ENCODE peak calls at places on chromosomes 11 and 22, in six cellular contexts. One of them, this sample, is unnamed.

GRCh38 chr22:33274214-33274828 is 216.1 kb upstream of the SYN3 start:
- DNase-seq in cardiac muscle cell: peak
- DNase-seq in ascending aorta: no peak
- DNase-seq in nephron progenitor cell: peak
- DNase-seq in fibroblast of lung: no peak
- DNase-seq in lung: no peak
- DNase-seq in this sample: no peak

GRCh38 chr22:39312410-39312809 is 7.0 kb downstream of the RPL3 start:
- DNase-seq in cardiac muscle cell: no peak
- DNase-seq in ascending aorta: no peak
- DNase-seq in nephron progenitor cell: no peak
- DNase-seq in fibroblast of lung: no peak
- DNase-seq in lung: no peak
- DNase-seq in this sample: no peak

GRCh38 chr11:94785509-94785908 is 17.4 kb downstream of the AMOTL1 start:
- DNase-seq in cardiac muscle cell: no peak
- DNase-seq in ascending aorta: no peak
- DNase-seq in nephron progenitor cell: no peak
- DNase-seq in fibroblast of lung: no peak
- DNase-seq in lung: no peak
- DNase-seq in this sample: no peak

GRCh38 chr11:128482512-128483191 is 104.7 kb downstream of the ETS1 start:
- DNase-seq in cardiac muscle cell: peak
- DNase-seq in ascending aorta: no peak
- DNase-seq in nephron progenitor cell: no peak
- DNase-seq in fibroblast of lung: peak
- DNase-seq in lung: no peak
- DNase-seq in this sample: no peak

GRCh38 chr22:36457688-36458450 is 23.6 kb downstream of the TXN2 start:
- DNase-seq in cardiac muscle cell: peak
- DNase-seq in ascending aorta: no peak
- DNase-seq in nephron progenitor cell: no peak
- DNase-seq in fibroblast of lung: peak
- DNase-seq in lung: no peak
- DNase-seq in this sample: no peak

GRCh38 chr11:38182126-38182907 is 1584.3 kb upstream of the RAG2 start:
- DNase-seq in cardiac muscle cell: peak
- DNase-seq in ascending aorta: no peak
- DNase-seq in nephron progenitor cell: no peak
- DNase-seq in fibroblast of lung: peak
- DNase-seq in lung: no peak
- DNase-seq in this sample: no peak

GRCh38 chr22:29755889-29756288 is 10.9 kb downstream of the ZMAT5 start:
- DNase-seq in cardiac muscle cell: no peak
- DNase-seq in ascending aorta: no peak
- DNase-seq in nephron progenitor cell: no peak
- DNase-seq in fibroblast of lung: no peak
- DNase-seq in lung: no peak
- DNase-seq in this sample: no peak

GRCh38 chr11:127789887-127790286 is 789.3 kb upstream of the KIRREL3 start:
- DNase-seq in cardiac muscle cell: no peak
- DNase-seq in ascending aorta: no peak
- DNase-seq in nephron progenitor cell: peak
- DNase-seq in fibroblast of lung: peak
- DNase-seq in lung: no peak
- DNase-seq in this sample: no peak

GRCh38 chr11:79241205-79241604 is 199.6 kb downstream of the TENM4 start:
- DNase-seq in cardiac muscle cell: no peak
- DNase-seq in ascending aorta: no peak
- DNase-seq in nephron progenitor cell: no peak
- DNase-seq in fibroblast of lung: no peak
- DNase-seq in lung: no peak
- DNase-seq in this sample: no peak

GRCh38 chr22:42365337-42365865 is 66.8 kb downstream of the NFAM1 start:
- DNase-seq in cardiac muscle cell: no peak
- DNase-seq in ascending aorta: no peak
- DNase-seq in nephron progenitor cell: no peak
- DNase-seq in fibroblast of lung: peak
- DNase-seq in lung: no peak
- DNase-seq in this sample: no peak

GRCh38 chr11:123546515-123546914 is 107.9 kb downstream of the SCN3B start:
- DNase-seq in cardiac muscle cell: peak
- DNase-seq in ascending aorta: no peak
- DNase-seq in nephron progenitor cell: no peak
- DNase-seq in fibroblast of lung: peak
- DNase-seq in lung: no peak
- DNase-seq in this sample: no peak

GRCh38 chr22:18000441-18001039 is 23.8 kb downstream of the MICAL3 start:
- DNase-seq in cardiac muscle cell: peak
- DNase-seq in ascending aorta: no peak
- DNase-seq in nephron progenitor cell: peak
- DNase-seq in fibroblast of lung: no peak
- DNase-seq in lung: no peak
- DNase-seq in this sample: peak

GRCh38 chr11:68990995-68991780 is 10.4 kb upstream of the MRGPRD start:
- DNase-seq in cardiac muscle cell: no peak
- DNase-seq in ascending aorta: no peak
- DNase-seq in nephron progenitor cell: no peak
- DNase-seq in fibroblast of lung: no peak
- DNase-seq in lung: no peak
- DNase-seq in this sample: peak

GRCh38 chr11:114049050-114049449 is 10.5 kb upstream of the ZBTB16 start:
- DNase-seq in cardiac muscle cell: no peak
- DNase-seq in ascending aorta: no peak
- DNase-seq in nephron progenitor cell: no peak
- DNase-seq in fibroblast of lung: no peak
- DNase-seq in lung: no peak
- DNase-seq in this sample: no peak

GRCh38 chr11:2995893-2996554 is 3.9 kb upstream of the NAP1L4 start:
- DNase-seq in cardiac muscle cell: no peak
- DNase-seq in ascending aorta: no peak
- DNase-seq in nephron progenitor cell: no peak
- DNase-seq in fibroblast of lung: no peak
- DNase-seq in lung: no peak
- DNase-seq in this sample: no peak

GRCh38 chr11:62195945-62196344 is 5.9 kb downstream of the SCGB1D1 start:
- DNase-seq in cardiac muscle cell: no peak
- DNase-seq in ascending aorta: no peak
- DNase-seq in nephron progenitor cell: no peak
- DNase-seq in fibroblast of lung: no peak
- DNase-seq in lung: no peak
- DNase-seq in this sample: no peak
- TF ChIP-seq CTCF in cardiac muscle cell: no peak
- TF ChIP-seq CTCF in ascending aorta: no peak
- TF ChIP-seq CTCF in nephron progenitor cell: no peak
- TF ChIP-seq CTCF in fibroblast of lung: no peak
- TF ChIP-seq CTCF in lung: no peak
- TF ChIP-seq CTCF in this sample: no peak

DNA sequence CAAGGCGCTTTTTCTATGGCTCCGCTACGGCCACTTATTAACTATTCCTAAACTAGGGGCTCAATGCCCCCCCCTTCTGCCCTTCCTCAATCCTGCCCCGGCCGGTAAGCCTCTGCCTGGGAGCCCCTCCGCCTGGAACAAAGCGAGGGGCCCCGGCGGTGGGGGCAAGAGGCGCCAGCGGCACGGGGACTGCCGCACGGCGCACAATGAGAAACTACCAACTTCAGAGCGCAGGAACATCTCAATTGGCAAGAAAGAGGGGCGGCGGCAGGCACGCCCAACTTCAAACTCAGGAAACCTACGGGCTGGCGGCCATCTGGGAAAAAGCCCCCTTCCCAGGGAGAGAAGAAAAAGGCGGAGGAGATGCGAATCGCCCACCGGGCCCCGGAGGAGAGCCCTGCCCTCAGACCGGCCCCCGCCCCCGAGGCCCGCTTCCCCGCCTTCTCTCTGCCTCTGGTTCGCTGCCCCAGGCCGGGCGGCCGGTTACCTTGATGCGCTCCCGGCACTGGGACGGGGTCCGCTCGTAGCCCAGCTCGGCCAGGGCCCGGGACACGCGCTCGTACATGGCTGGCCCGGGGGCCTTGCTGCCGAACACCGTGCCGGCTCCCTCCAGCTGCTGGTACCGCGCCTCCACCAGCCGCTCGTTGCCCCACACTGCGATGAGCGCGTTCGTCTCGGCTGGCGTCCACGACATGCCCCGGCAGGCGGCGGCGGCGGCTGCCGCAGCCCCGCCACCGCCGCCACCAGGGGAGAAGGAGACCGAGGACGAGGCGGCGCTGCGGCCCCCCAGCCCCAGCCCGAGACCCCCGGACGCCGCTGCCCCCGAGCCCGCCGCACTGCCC is 601 bp downstream of the MSANTD2 start:
- DNase-seq in cardiac muscle cell: peak
- DNase-seq in ascending aorta: no peak
- DNase-seq in nephron progenitor cell: peak
- DNase-seq in fibroblast of lung: peak
- DNase-seq in lung: peak
- DNase-seq in this sample: peak
- TF ChIP-seq CTCF in cardiac muscle cell: no peak
- TF ChIP-seq CTCF in ascending aorta: no peak
- TF ChIP-seq CTCF in nephron progenitor cell: no peak
- TF ChIP-seq CTCF in fibroblast of lung: no peak
- TF ChIP-seq CTCF in lung: no peak
- TF ChIP-seq CTCF in this sample: peak

GRCh38 chr22:21862386-21863242 is 4.8 kb downstream of the MAPK1 start:
- DNase-seq in cardiac muscle cell: no peak
- DNase-seq in ascending aorta: no peak
- DNase-seq in nephron progenitor cell: no peak
- DNase-seq in fibroblast of lung: no peak
- DNase-seq in lung: no peak
- DNase-seq in this sample: no peak

GRCh38 chr22:21866821-21867527 is 471 bp downstream of the MAPK1 start:
- DNase-seq in cardiac muscle cell: no peak
- DNase-seq in ascending aorta: no peak
- DNase-seq in nephron progenitor cell: no peak
- DNase-seq in fibroblast of lung: no peak
- DNase-seq in lung: no peak
- DNase-seq in this sample: peak

GRCh38 chr22:21868651-21869050 is 1.2 kb upstream of the MAPK1 start:
- DNase-seq in cardiac muscle cell: no peak
- DNase-seq in ascending aorta: no peak
- DNase-seq in nephron progenitor cell: no peak
- DNase-seq in fibroblast of lung: no peak
- DNase-seq in lung: no peak
- DNase-seq in this sample: no peak

GRCh38 chr22:21865041-21865440 is 2.4 kb downstream of the MAPK1 start:
- DNase-seq in cardiac muscle cell: peak
- DNase-seq in ascending aorta: no peak
- DNase-seq in nephron progenitor cell: no peak
- DNase-seq in fibroblast of lung: peak
- DNase-seq in lung: peak
- DNase-seq in this sample: no peak

DNA sequence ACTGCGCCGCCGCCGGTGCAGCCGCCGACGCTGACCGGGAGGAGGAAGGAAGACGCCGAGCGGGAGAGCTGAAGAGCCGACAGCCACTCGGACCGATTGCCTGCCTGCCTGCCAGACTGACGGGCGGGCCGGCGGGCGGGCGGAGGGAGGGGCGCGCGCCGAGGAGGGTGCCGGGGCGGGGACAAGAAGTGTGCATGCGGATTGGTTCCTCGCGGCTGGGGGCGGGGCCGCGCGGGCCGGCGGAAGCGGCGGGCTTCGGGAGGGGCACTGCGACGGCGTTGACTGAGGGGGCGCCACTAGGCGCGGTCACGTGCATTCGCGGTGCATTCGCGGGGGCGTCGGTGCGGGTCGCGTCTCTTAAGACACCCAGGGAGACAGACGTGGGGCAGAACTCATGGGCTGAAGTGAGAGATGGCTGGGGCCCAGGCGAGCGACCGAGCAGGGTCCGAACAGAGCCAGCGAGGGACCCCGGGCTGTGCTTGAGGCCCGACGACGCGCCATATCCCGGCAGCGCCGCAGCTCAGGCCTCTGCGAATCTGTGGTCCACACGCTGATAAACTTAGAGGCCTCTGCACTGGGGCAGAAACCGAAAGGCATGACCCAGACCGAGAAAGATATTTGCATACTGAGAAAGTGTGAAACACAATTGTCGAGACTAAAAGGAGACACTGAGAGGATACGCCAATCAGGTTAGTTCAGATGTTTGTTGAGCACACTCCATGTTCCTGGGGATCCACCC is at the start of gene MAPK1:
- DNase-seq in cardiac muscle cell: peak
- DNase-seq in ascending aorta: peak
- DNase-seq in nephron progenitor cell: peak
- DNase-seq in fibroblast of lung: peak
- DNase-seq in lung: peak
- DNase-seq in this sample: peak
- TF ChIP-seq CTCF in cardiac muscle cell: no peak
- TF ChIP-seq CTCF in ascending aorta: no peak
- TF ChIP-seq CTCF in nephron progenitor cell: no peak
- TF ChIP-seq CTCF in fibroblast of lung: peak
- TF ChIP-seq CTCF in lung: no peak
- TF ChIP-seq CTCF in this sample: peak

GRCh38 chr11:57248780-57249383 is 11.8 kb upstream of the APLNR start:
- DNase-seq in cardiac muscle cell: peak
- DNase-seq in ascending aorta: no peak
- DNase-seq in nephron progenitor cell: peak
- DNase-seq in fibroblast of lung: peak
- DNase-seq in lung: peak
- DNase-seq in this sample: peak
- TF ChIP-seq CTCF in cardiac muscle cell: peak
- TF ChIP-seq CTCF in ascending aorta: no peak
- TF ChIP-seq CTCF in nephron progenitor cell: peak
- TF ChIP-seq CTCF in fibroblast of lung: peak
- TF ChIP-seq CTCF in lung: peak
- TF ChIP-seq CTCF in this sample: peak

DNA sequence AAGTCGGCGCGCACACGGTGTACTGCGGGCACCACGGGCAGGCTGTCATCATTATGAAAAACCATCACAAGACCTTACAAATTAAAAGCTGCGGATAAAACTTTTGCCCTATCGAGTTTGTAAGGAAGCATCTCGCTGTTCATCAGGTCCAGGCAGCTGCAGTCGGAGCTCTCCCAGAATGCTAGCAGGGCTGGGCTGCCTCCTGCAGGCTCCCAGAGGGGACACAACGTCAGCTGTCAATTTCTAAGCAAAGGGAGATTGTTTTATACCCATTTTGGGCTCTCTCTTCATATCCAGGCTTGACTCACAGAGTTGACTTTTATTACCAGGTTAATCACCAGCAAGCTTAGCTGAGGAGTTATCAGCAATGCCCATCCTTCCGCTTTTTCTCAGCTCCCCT is 375.1 kb downstream of the OPCML start:
- DNase-seq in cardiac muscle cell: peak
- DNase-seq in ascending aorta: no peak
- DNase-seq in nephron progenitor cell: no peak
- DNase-seq in fibroblast of lung: no peak
- DNase-seq in lung: no peak
- DNase-seq in this sample: no peak
- TF ChIP-seq CTCF in cardiac muscle cell: no peak
- TF ChIP-seq CTCF in ascending aorta: no peak
- TF ChIP-seq CTCF in nephron progenitor cell: peak
- TF ChIP-seq CTCF in fibroblast of lung: no peak
- TF ChIP-seq CTCF in lung: no peak
- TF ChIP-seq CTCF in this sample: peak

DNA sequence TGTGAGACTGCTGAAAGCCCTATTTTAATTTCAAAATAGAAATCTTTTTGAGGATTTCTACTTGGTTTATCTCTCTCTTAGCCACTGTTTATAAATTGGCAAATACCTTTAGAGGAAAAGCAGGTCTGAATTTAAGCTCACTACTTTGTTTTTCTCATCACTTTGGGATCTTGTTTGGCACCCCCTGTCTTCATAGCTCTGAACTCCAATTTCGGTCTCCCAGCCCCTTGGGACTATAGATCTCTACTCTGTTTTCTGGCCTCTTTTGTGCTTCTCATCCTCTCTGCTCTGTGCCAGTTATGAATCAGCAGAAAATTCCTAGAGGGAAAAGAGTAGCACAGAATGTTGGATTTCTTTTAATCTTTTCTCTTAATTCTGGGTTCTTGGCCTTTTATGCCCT is 118.3 kb downstream of the CYP2R1 start:
- DNase-seq in cardiac muscle cell: peak
- DNase-seq in ascending aorta: no peak
- DNase-seq in nephron progenitor cell: no peak
- DNase-seq in fibroblast of lung: no peak
- DNase-seq in lung: no peak
- DNase-seq in this sample: no peak
- TF ChIP-seq CTCF in cardiac muscle cell: peak
- TF ChIP-seq CTCF in ascending aorta: no peak
- TF ChIP-seq CTCF in nephron progenitor cell: no peak
- TF ChIP-seq CTCF in fibroblast of lung: no peak
- TF ChIP-seq CTCF in lung: no peak
- TF ChIP-seq CTCF in this sample: peak

This sample was measured in progenitor cell of endocrine pancreas.